ENCODE peak calls at places on chromosomes 16 and 17, in ten cellular contexts. One of them, this sample, is unnamed.

GRCh38 chr16:68445458-68445857 is 2.9 kb downstream of the SMPD3 start:
- DNase-seq in H1: no peak
- DNase-seq in sigmoid colon: no peak
- DNase-seq in GM23338: peak; percentile 94
- DNase-seq in endothelial cell of umbilical vein: peak; percentile 35
- DNase-seq in SK-N-SH: peak; percentile 63
- DNase-seq in breast epithelium: no peak
- DNase-seq in stomach: peak; percentile 70
- DNase-seq in K562: peak; percentile 65
- DNase-seq in esophagus muscularis mucosa: no peak
- DNase-seq in this sample: peak; percentile 27

GRCh38 chr17:17822189-17822978 is 14.4 kb downstream of the SREBF1 start:
- DNase-seq in esophagus muscularis mucosa: no peak
- DNase-seq in K562: peak; percentile 51
- DNase-seq in GM23338: no peak
- DNase-seq in H1: no peak
- DNase-seq in sigmoid colon: peak; percentile 94
- DNase-seq in stomach: peak; percentile 68
- DNase-seq in breast epithelium: no peak
- DNase-seq in endothelial cell of umbilical vein: no peak
- DNase-seq in SK-N-SH: no peak
- DNase-seq in this sample: no peak

GRCh38 chr17:50372222-50372621 is 762 bp downstream of the MRPL27 start:
- DNase-seq in GM23338: no peak
- DNase-seq in breast epithelium: no peak
- DNase-seq in endothelial cell of umbilical vein: no peak
- DNase-seq in K562: peak; percentile 46
- DNase-seq in SK-N-SH: no peak
- DNase-seq in stomach: no peak
- DNase-seq in H1: no peak
- DNase-seq in esophagus muscularis mucosa: no peak
- DNase-seq in sigmoid colon: no peak
- DNase-seq in this sample: no peak

GRCh38 chr17:58756246-58757161 is 850 bp downstream of the PPM1E start:
- DNase-seq in breast epithelium: no peak
- DNase-seq in SK-N-SH: peak; percentile 83
- DNase-seq in endothelial cell of umbilical vein: no peak
- DNase-seq in K562: peak; percentile 25
- DNase-seq in H1: no peak
- DNase-seq in GM23338: peak; percentile 48
- DNase-seq in stomach: no peak
- DNase-seq in esophagus muscularis mucosa: no peak
- DNase-seq in sigmoid colon: no peak
- DNase-seq in this sample: no peak

GRCh38 chr17:15432807-15433547 is 34.4 kb downstream of the CDRT4 start:
- DNase-seq in breast epithelium: no peak
- DNase-seq in SK-N-SH: no peak
- DNase-seq in GM23338: no peak
- DNase-seq in endothelial cell of umbilical vein: no peak
- DNase-seq in K562: no peak
- DNase-seq in esophagus muscularis mucosa: no peak
- DNase-seq in H1: no peak
- DNase-seq in sigmoid colon: no peak
- DNase-seq in stomach: no peak
- DNase-seq in this sample: no peak

GRCh38 chr17:34771891-34772290 is 189.4 kb downstream of the CCT6B start:
- DNase-seq in K562: no peak
- DNase-seq in endothelial cell of umbilical vein: no peak
- DNase-seq in SK-N-SH: no peak
- DNase-seq in sigmoid colon: no peak
- DNase-seq in esophagus muscularis mucosa: no peak
- DNase-seq in H1: no peak
- DNase-seq in GM23338: no peak
- DNase-seq in stomach: no peak
- DNase-seq in breast epithelium: no peak
- DNase-seq in this sample: no peak

GRCh38 chr17:81910840-81911276 is 341 bp downstream of the PCYT2 start:
- DNase-seq in esophagus muscularis mucosa: no peak
- DNase-seq in H1: no peak
- DNase-seq in sigmoid colon: peak; percentile 66
- DNase-seq in stomach: peak; percentile 30
- DNase-seq in breast epithelium: no peak
- DNase-seq in GM23338: no peak
- DNase-seq in endothelial cell of umbilical vein: no peak
- DNase-seq in SK-N-SH: no peak
- DNase-seq in K562: no peak
- DNase-seq in this sample: no peak

GRCh38 chr17:12089809-12090384 is 69.2 kb downstream of the MAP2K4 start:
- DNase-seq in esophagus muscularis mucosa: no peak
- DNase-seq in stomach: no peak
- DNase-seq in K562: peak; percentile 32
- DNase-seq in breast epithelium: no peak
- DNase-seq in sigmoid colon: no peak
- DNase-seq in H1: no peak
- DNase-seq in GM23338: no peak
- DNase-seq in endothelial cell of umbilical vein: peak; percentile 79
- DNase-seq in SK-N-SH: no peak
- DNase-seq in this sample: peak; percentile 18

GRCh38 chr17:28338056-28338768 is 2.7 kb downstream of the TNFAIP1 start:
- DNase-seq in sigmoid colon: no peak
- DNase-seq in SK-N-SH: no peak
- DNase-seq in breast epithelium: no peak
- DNase-seq in K562: no peak
- DNase-seq in GM23338: no peak
- DNase-seq in endothelial cell of umbilical vein: peak; percentile 83
- DNase-seq in stomach: no peak
- DNase-seq in esophagus muscularis mucosa: no peak
- DNase-seq in H1: no peak
- DNase-seq in this sample: no peak

GRCh38 chr16:48158296-48158695 is 2.5 kb upstream of the ABCC12 start:
- DNase-seq in SK-N-SH: no peak
- DNase-seq in stomach: no peak
- DNase-seq in endothelial cell of umbilical vein: no peak
- DNase-seq in esophagus muscularis mucosa: no peak
- DNase-seq in GM23338: no peak
- DNase-seq in K562: peak; percentile 23
- DNase-seq in breast epithelium: no peak
- DNase-seq in sigmoid colon: no peak
- DNase-seq in H1: no peak
- DNase-seq in this sample: no peak

GRCh38 chr17:31499771-31500554 is 108.5 kb downstream of the RAB11FIP4 start:
- DNase-seq in K562: peak; percentile 44
- DNase-seq in esophagus muscularis mucosa: no peak
- DNase-seq in H1: no peak
- DNase-seq in stomach: peak; percentile 70
- DNase-seq in breast epithelium: peak; percentile 85
- DNase-seq in endothelial cell of umbilical vein: no peak
- DNase-seq in GM23338: peak; percentile 80
- DNase-seq in SK-N-SH: peak; percentile 81
- DNase-seq in sigmoid colon: no peak
- DNase-seq in this sample: no peak

GRCh38 chr16:83137326-83137770 is 510.6 kb downstream of the CDH13 start:
- DNase-seq in SK-N-SH: no peak
- DNase-seq in esophagus muscularis mucosa: no peak
- DNase-seq in sigmoid colon: no peak
- DNase-seq in K562: no peak
- DNase-seq in breast epithelium: no peak
- DNase-seq in endothelial cell of umbilical vein: no peak
- DNase-seq in GM23338: no peak
- DNase-seq in H1: no peak
- DNase-seq in stomach: peak; percentile 28
- DNase-seq in this sample: no peak

GRCh38 chr17:80034977-80035686 is 540 bp downstream of the TBC1D16 start:
- DNase-seq in endothelial cell of umbilical vein: peak; percentile 68
- DNase-seq in breast epithelium: no peak
- DNase-seq in GM23338: peak; percentile 70
- DNase-seq in esophagus muscularis mucosa: no peak
- DNase-seq in H1: no peak
- DNase-seq in stomach: no peak
- DNase-seq in K562: no peak
- DNase-seq in SK-N-SH: no peak
- DNase-seq in sigmoid colon: no peak
- DNase-seq in this sample: no peak

GRCh38 chr17:61307905-61308886 is 91.4 kb upstream of the TBX2 start:
- DNase-seq in SK-N-SH: no peak
- DNase-seq in H1: no peak
- DNase-seq in stomach: no peak
- DNase-seq in endothelial cell of umbilical vein: no peak
- DNase-seq in esophagus muscularis mucosa: no peak
- DNase-seq in sigmoid colon: no peak
- DNase-seq in breast epithelium: no peak
- DNase-seq in GM23338: peak; percentile 47
- DNase-seq in K562: no peak
- DNase-seq in this sample: no peak

GRCh38 chr16:252366-253337 is 18.0 kb downstream of the FAM234A start:
- DNase-seq in esophagus muscularis mucosa: no peak
- DNase-seq in SK-N-SH: no peak
- DNase-seq in breast epithelium: no peak
- DNase-seq in GM23338: no peak
- DNase-seq in H1: no peak
- DNase-seq in stomach: no peak
- DNase-seq in K562: peak; percentile 86
- DNase-seq in sigmoid colon: no peak
- DNase-seq in endothelial cell of umbilical vein: peak; percentile 53
- DNase-seq in this sample: no peak

GRCh38 chr17:38439436-38439835 is 11.2 kb downstream of the ARHGAP23 start:
- DNase-seq in H1: no peak
- DNase-seq in sigmoid colon: no peak
- DNase-seq in stomach: no peak
- DNase-seq in breast epithelium: no peak
- DNase-seq in esophagus muscularis mucosa: no peak
- DNase-seq in SK-N-SH: no peak
- DNase-seq in K562: no peak
- DNase-seq in GM23338: no peak
- DNase-seq in endothelial cell of umbilical vein: no peak
- DNase-seq in this sample: no peak
- H3K4me1 ChIP-seq in H1: peaks cover 45% of the 10 kb centered on the region
- H3K4me1 ChIP-seq in sigmoid colon: peaks cover 73% of the 10 kb centered on the region
- H3K4me1 ChIP-seq in stomach: peaks cover 6% of the 10 kb centered on the region
- H3K4me1 ChIP-seq in breast epithelium: no peaks in the 10 kb centered on the region
- H3K4me1 ChIP-seq in esophagus muscularis mucosa: peaks cover 79% of the 10 kb centered on the region
- H3K4me1 ChIP-seq in SK-N-SH: peaks cover 27% of the 10 kb centered on the region
- H3K4me1 ChIP-seq in K562: peaks cover 9% of the 10 kb centered on the region
- H3K4me1 ChIP-seq in GM23338: peaks cover 62% of the 10 kb centered on the region
- H3K4me1 ChIP-seq in endothelial cell of umbilical vein: peaks cover 9% of the 10 kb centered on the region
- H3K4me1 ChIP-seq in this sample: peaks cover 13% of the 10 kb centered on the region

DNA sequence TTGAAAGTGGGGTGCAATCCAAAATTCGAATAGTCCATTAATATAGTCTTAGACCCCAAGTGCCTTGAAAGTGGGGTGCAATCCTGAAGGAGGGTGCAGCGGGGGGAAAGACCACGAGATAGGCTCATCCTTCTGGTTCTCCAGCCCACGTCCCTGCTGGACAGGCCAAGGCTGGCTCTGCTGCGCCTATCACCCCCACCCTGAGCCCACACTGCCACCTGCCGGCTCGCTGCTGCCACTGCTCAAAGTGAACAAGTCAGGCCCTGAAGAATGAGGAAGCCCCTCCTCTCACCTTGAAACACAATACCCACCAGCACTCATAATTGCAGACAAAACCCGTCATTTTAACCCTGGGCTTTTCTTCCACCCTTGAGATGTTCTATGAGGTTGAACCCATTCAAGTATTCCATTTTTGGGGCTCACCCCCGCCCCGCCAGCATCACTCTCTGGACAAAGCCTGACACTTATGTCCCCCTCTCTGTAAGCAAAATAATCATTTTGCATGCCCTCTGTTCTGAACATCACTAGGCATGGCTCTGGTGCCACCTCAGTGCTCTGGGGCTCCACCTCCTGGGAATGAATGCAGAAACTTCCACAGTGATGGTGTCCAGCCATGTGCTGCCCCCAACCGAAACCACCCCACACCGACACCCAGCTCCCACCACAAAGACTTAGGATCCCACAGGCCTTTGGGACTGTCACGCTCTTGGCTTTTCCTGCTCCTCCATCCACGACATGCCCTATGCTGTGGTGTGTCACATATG is 56.8 kb downstream of the BEAN1 start:
- DNase-seq in breast epithelium: peak; percentile 60
- DNase-seq in H1: peak; percentile 69
- DNase-seq in stomach: peak; percentile 76
- DNase-seq in esophagus muscularis mucosa: no peak
- DNase-seq in endothelial cell of umbilical vein: peak; percentile 79
- DNase-seq in K562: peak; percentile 81
- DNase-seq in GM23338: peak; percentile 87
- DNase-seq in sigmoid colon: peak; percentile 80
- DNase-seq in SK-N-SH: peak; percentile 90
- DNase-seq in this sample: peak; percentile 48
- TF ChIP-seq POLR2AphosphoS5 in breast epithelium: no peak
- TF ChIP-seq POLR2AphosphoS5 in H1: no peak
- TF ChIP-seq POLR2AphosphoS5 in stomach: no peak
- TF ChIP-seq POLR2AphosphoS5 in esophagus muscularis mucosa: no peak
- TF ChIP-seq POLR2AphosphoS5 in endothelial cell of umbilical vein: no peak
- TF ChIP-seq POLR2AphosphoS5 in K562: no peak
- TF ChIP-seq POLR2AphosphoS5 in GM23338: no peak
- TF ChIP-seq POLR2AphosphoS5 in sigmoid colon: no peak
- TF ChIP-seq POLR2AphosphoS5 in SK-N-SH: no peak
- TF ChIP-seq POLR2AphosphoS5 in this sample: no peak

DNA sequence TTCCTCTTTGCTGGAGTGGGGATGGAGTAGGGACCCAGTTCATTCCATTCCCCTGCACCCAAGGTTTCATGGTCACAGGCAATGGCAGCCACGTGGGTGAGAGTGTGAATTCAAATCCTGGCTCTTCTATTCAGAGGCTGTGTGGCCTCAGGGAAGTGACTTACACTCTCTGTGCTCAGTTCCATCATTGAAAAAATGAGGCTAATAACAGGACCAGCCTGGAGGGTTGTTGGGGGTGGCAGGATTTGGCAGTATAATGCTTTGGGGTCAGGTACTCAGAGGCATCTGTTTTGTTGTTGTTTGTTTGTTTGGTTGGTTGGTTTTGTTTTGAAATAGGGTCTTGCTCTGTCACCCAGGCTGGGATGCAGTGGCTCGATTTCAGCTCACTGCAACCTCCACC is 2.2 kb upstream of the CRISPLD2 start:
- DNase-seq in breast epithelium: no peak
- DNase-seq in GM23338: no peak
- DNase-seq in endothelial cell of umbilical vein: no peak
- DNase-seq in H1: no peak
- DNase-seq in stomach: no peak
- DNase-seq in SK-N-SH: no peak
- DNase-seq in K562: no peak
- DNase-seq in sigmoid colon: no peak
- DNase-seq in esophagus muscularis mucosa: no peak
- DNase-seq in this sample: no peak
- H3K4me1 ChIP-seq in breast epithelium: no peaks in the 10 kb centered on the region
- H3K4me1 ChIP-seq in GM23338: peaks cover 5% of the 10 kb centered on the region
- H3K4me1 ChIP-seq in endothelial cell of umbilical vein: peaks cover 4% of the 10 kb centered on the region
- H3K4me1 ChIP-seq in H1: peaks cover 6% of the 10 kb centered on the region
- H3K4me1 ChIP-seq in stomach: peaks cover 14% of the 10 kb centered on the region
- H3K4me1 ChIP-seq in SK-N-SH: peaks cover 13% of the 10 kb centered on the region
- H3K4me1 ChIP-seq in K562: peaks cover 12% of the 10 kb centered on the region
- H3K4me1 ChIP-seq in sigmoid colon: peaks cover 18% of the 10 kb centered on the region
- H3K4me1 ChIP-seq in esophagus muscularis mucosa: peaks cover 21% of the 10 kb centered on the region
- H3K4me1 ChIP-seq in this sample: peaks cover 11% of the 10 kb centered on the region

GRCh38 chr17:7887482-7888183 is 956 bp upstream of the CHD3 start:
- DNase-seq in H1: no peak
- DNase-seq in endothelial cell of umbilical vein: peak; percentile 100
- DNase-seq in esophagus muscularis mucosa: peak; percentile 97
- DNase-seq in breast epithelium: peak; percentile 93
- DNase-seq in K562: peak; percentile 90
- DNase-seq in SK-N-SH: peak; percentile 93
- DNase-seq in sigmoid colon: peak; percentile 98
- DNase-seq in stomach: peak; percentile 95
- DNase-seq in GM23338: peak; percentile 90
- DNase-seq in this sample: peak; percentile 88
- TF ChIP-seq POLR2AphosphoS5 in H1: no peak
- TF ChIP-seq POLR2AphosphoS5 in endothelial cell of umbilical vein: peak; percentile 91
- TF ChIP-seq POLR2AphosphoS5 in esophagus muscularis mucosa: peak; percentile 67
- TF ChIP-seq POLR2AphosphoS5 in breast epithelium: peak; percentile 55
- TF ChIP-seq POLR2AphosphoS5 in K562: no peak
- TF ChIP-seq POLR2AphosphoS5 in SK-N-SH: peak; percentile 62
- TF ChIP-seq POLR2AphosphoS5 in sigmoid colon: peak; percentile 30
- TF ChIP-seq POLR2AphosphoS5 in stomach: peak; percentile 85
- TF ChIP-seq POLR2AphosphoS5 in GM23338: peak; percentile 66
- TF ChIP-seq POLR2AphosphoS5 in this sample: peak; percentile 52

This sample was measured in Panc1.